ENCODE peak calls at places on chromosomes 2 and 18, in six cellular contexts. One of them, this sample, is unnamed.

GRCh38 chr2:128362889-128363228 is 44.2 kb upstream of the HS6ST1 start:
- DNase-seq in NCI-H774: no peak
- DNase-seq in PC-3: no peak
- DNase-seq in stimulated activated CD8-positive, alpha-beta memory T cell treated with anti-CD3 and anti-CD28 coated beads, Interleukin-15, amount 100 ng/mL, for 24 hours: no peak
- DNase-seq in left lung: no peak
- DNase-seq in activated CD4-positive, alpha-beta T cell treated with anti-CD3 and anti-CD28 coated beads, Interleukin-2, amount 50 U/mL, for 24 hours: no peak
- DNase-seq in this sample: no peak

GRCh38 chr2:39059366-39059952 is 61.4 kb downstream of the SOS1 start:
- DNase-seq in NCI-H774: peak; percentile 44
- DNase-seq in PC-3: peak; percentile 77
- DNase-seq in stimulated activated CD8-positive, alpha-beta memory T cell treated with anti-CD3 and anti-CD28 coated beads, Interleukin-15, amount 100 ng/mL, for 24 hours: no peak
- DNase-seq in left lung: no peak
- DNase-seq in activated CD4-positive, alpha-beta T cell treated with anti-CD3 and anti-CD28 coated beads, Interleukin-2, amount 50 U/mL, for 24 hours: no peak
- DNase-seq in this sample: peak; percentile 26

GRCh38 chr2:183232161-183232865 is 108.1 kb downstream of the NUP35 start:
- DNase-seq in NCI-H774: no peak
- DNase-seq in PC-3: no peak
- DNase-seq in stimulated activated CD8-positive, alpha-beta memory T cell treated with anti-CD3 and anti-CD28 coated beads, Interleukin-15, amount 100 ng/mL, for 24 hours: no peak
- DNase-seq in left lung: no peak
- DNase-seq in activated CD4-positive, alpha-beta T cell treated with anti-CD3 and anti-CD28 coated beads, Interleukin-2, amount 50 U/mL, for 24 hours: no peak
- DNase-seq in this sample: no peak

GRCh38 chr2:201261471-201261870 is 1.1 kb downstream of the CASP8 start:
- DNase-seq in NCI-H774: no peak
- DNase-seq in PC-3: no peak
- DNase-seq in stimulated activated CD8-positive, alpha-beta memory T cell treated with anti-CD3 and anti-CD28 coated beads, Interleukin-15, amount 100 ng/mL, for 24 hours: no peak
- DNase-seq in left lung: no peak
- DNase-seq in activated CD4-positive, alpha-beta T cell treated with anti-CD3 and anti-CD28 coated beads, Interleukin-2, amount 50 U/mL, for 24 hours: no peak
- DNase-seq in this sample: no peak

GRCh38 chr2:44801289-44801675 is 140.2 kb upstream of the SIX3 start:
- DNase-seq in NCI-H774: no peak
- DNase-seq in PC-3: no peak
- DNase-seq in stimulated activated CD8-positive, alpha-beta memory T cell treated with anti-CD3 and anti-CD28 coated beads, Interleukin-15, amount 100 ng/mL, for 24 hours: no peak
- DNase-seq in left lung: no peak
- DNase-seq in activated CD4-positive, alpha-beta T cell treated with anti-CD3 and anti-CD28 coated beads, Interleukin-2, amount 50 U/mL, for 24 hours: no peak
- DNase-seq in this sample: no peak

GRCh38 chr18:32920796-32921787 is 148.3 kb upstream of the KLHL14 start:
- DNase-seq in NCI-H774: no peak
- DNase-seq in PC-3: peak; percentile 72
- DNase-seq in stimulated activated CD8-positive, alpha-beta memory T cell treated with anti-CD3 and anti-CD28 coated beads, Interleukin-15, amount 100 ng/mL, for 24 hours: no peak
- DNase-seq in left lung: no peak
- DNase-seq in activated CD4-positive, alpha-beta T cell treated with anti-CD3 and anti-CD28 coated beads, Interleukin-2, amount 50 U/mL, for 24 hours: no peak
- DNase-seq in this sample: no peak

GRCh38 chr18:37254256-37254880 is 311.2 kb downstream of the CELF4 start:
- DNase-seq in NCI-H774: peak; percentile 54
- DNase-seq in PC-3: no peak
- DNase-seq in stimulated activated CD8-positive, alpha-beta memory T cell treated with anti-CD3 and anti-CD28 coated beads, Interleukin-15, amount 100 ng/mL, for 24 hours: no peak
- DNase-seq in left lung: no peak
- DNase-seq in activated CD4-positive, alpha-beta T cell treated with anti-CD3 and anti-CD28 coated beads, Interleukin-2, amount 50 U/mL, for 24 hours: no peak
- DNase-seq in this sample: no peak

GRCh38 chr2:188364033-188364432 is 72.4 kb downstream of the GULP1 start:
- DNase-seq in NCI-H774: no peak
- DNase-seq in PC-3: no peak
- DNase-seq in stimulated activated CD8-positive, alpha-beta memory T cell treated with anti-CD3 and anti-CD28 coated beads, Interleukin-15, amount 100 ng/mL, for 24 hours: no peak
- DNase-seq in left lung: no peak
- DNase-seq in activated CD4-positive, alpha-beta T cell treated with anti-CD3 and anti-CD28 coated beads, Interleukin-2, amount 50 U/mL, for 24 hours: no peak
- DNase-seq in this sample: no peak

GRCh38 chr2:235900631-235901030 is 267.6 kb downstream of the GBX2 start:
- DNase-seq in NCI-H774: no peak
- DNase-seq in PC-3: peak; percentile 30
- DNase-seq in stimulated activated CD8-positive, alpha-beta memory T cell treated with anti-CD3 and anti-CD28 coated beads, Interleukin-15, amount 100 ng/mL, for 24 hours: no peak
- DNase-seq in left lung: no peak
- DNase-seq in activated CD4-positive, alpha-beta T cell treated with anti-CD3 and anti-CD28 coated beads, Interleukin-2, amount 50 U/mL, for 24 hours: no peak
- DNase-seq in this sample: no peak

GRCh38 chr18:22378672-22379282 is 38.9 kb downstream of the CTAGE1 start:
- DNase-seq in NCI-H774: no peak
- DNase-seq in PC-3: peak; percentile 67
- DNase-seq in stimulated activated CD8-positive, alpha-beta memory T cell treated with anti-CD3 and anti-CD28 coated beads, Interleukin-15, amount 100 ng/mL, for 24 hours: no peak
- DNase-seq in left lung: no peak
- DNase-seq in activated CD4-positive, alpha-beta T cell treated with anti-CD3 and anti-CD28 coated beads, Interleukin-2, amount 50 U/mL, for 24 hours: no peak
- DNase-seq in this sample: no peak